ENCODE peak calls at places on chromosome 3, in five cellular contexts. I is NCI-H1436; K is ureter; E is OCI-LY7; V is activated CD4-positive, alpha-beta memory T cell treated with anti-CD3 and anti-CD28 coated beads, Interleukin-2, amount 10 ng/mL, durations not matched to agents 7 days and 5 days. G is an unnamed sample.

GRCh38 chr3:122977645-122978466 is 49.7 kb downstream of the SEMA5B start:
- DNase-seq in I (no peak), K (no peak), E (no peak), V (no peak), G (peak; percentile 4)

GRCh38 chr3:99686955-99687612 is 48.7 kb downstream of the COL8A1 start:
- DNase-seq in I (peak; percentile 11), K (peak; percentile 48), E (peak; percentile 39), V (peak; percentile 51), G (peak; percentile 3)

GRCh38 chr3:160210799-160211221 is 14.4 kb upstream of the C3orf80 start:
- DNase-seq in I (no peak), K (no peak), E (no peak), V (no peak), G (no peak)

GRCh38 chr3:46501702-46502101 is 3.9 kb downstream of the RTP3 start:
- DNase-seq in I (no peak), K (no peak), E (peak; percentile 13), V (no peak), G (no peak)

GRCh38 chr3:9994086-9994844 is 7.6 kb upstream of the EMC3 start:
- DNase-seq in I (no peak), K (no peak), E (no peak), V (no peak), G (no peak)

GRCh38 chr3:152277198-152277597 is 8.5 kb downstream of the MBNL1 start:
- DNase-seq in I (no peak), K (no peak), E (no peak), V (no peak), G (no peak)

GRCh38 chr3:42871592-42872196 is 4.0 kb downstream of the CYP8B1 start:
- DNase-seq in I (no peak), K (no peak), E (no peak), V (no peak), G (no peak)

GRCh38 chr3:83003917-83004316 is 1242.5 kb upstream of the GBE1 start:
- DNase-seq in I (no peak), K (no peak), E (peak; percentile 71), V (no peak), G (no peak)

GRCh38 chr3:8348076-8348475 is 153.5 kb upstream of the LMCD1 start:
- DNase-seq in I (no peak), K (no peak), E (no peak), V (no peak), G (no peak)

GRCh38 chr3:69445498-69445897 is 59.6 kb upstream of the FRMD4B start:
- DNase-seq in I (no peak), K (no peak), E (no peak), V (no peak), G (no peak)

GRCh38 chr3:23900744-23901143 is 16.0 kb downstream of the NKIRAS1 start:
- DNase-seq in I (no peak), K (no peak), E (no peak), V (no peak), G (no peak)

GRCh38 chr3:46878796-46879436 is 1.4 kb downstream of the PTH1R start:
- DNase-seq in I (no peak), K (no peak), E (no peak), V (no peak), G (no peak)

GRCh38 chr3:12393894-12394293 is 90.4 kb upstream of the TSEN2 start:
- DNase-seq in I (no peak), K (no peak), E (no peak), V (no peak), G (no peak)

GRCh38 chr3:124276163-124276862 is 284.4 kb upstream of the ROPN1 start:
- DNase-seq in I (no peak), K (no peak), E (no peak), V (no peak), G (no peak)

GRCh38 chr3:122350814-122351418 is 25.9 kb downstream of the CSTA start:
- DNase-seq in I (no peak), K (no peak), E (no peak), V (no peak), G (no peak)

GRCh38 chr3:72673011-72673771 is 175.1 kb downstream of the SHQ1 start:
- DNase-seq in I (no peak), K (no peak), E (peak; percentile 62), V (no peak), G (no peak)

GRCh38 chr3:143973352-143974021 is 1.9 kb downstream of the DIPK2A start:
- DNase-seq in I (no peak), K (no peak), E (no peak), V (no peak), G (no peak)

G was measured in NCI-H774.